ENCODE peak calls at places on chromosomes 6 and 20, in four cellular contexts. O is ovary, S is GM23248, J is left ventricle myocardium inferior. R is an unnamed sample. For H3K4me1, the result is how much of the 10 kb centered on the place peaks cover.

GRCh38 chr6:22411408-22412105 is 114.7 kb upstream of the PRL start:
- DNase-seq in S (peak), O (no peak), J (no peak), R (no peak)

GRCh38 chr6:149897015-149897697 is 757 bp downstream of the RAET1E start:
- DNase-seq in O (peak), J (peak), S (peak), R (peak)

GRCh38 chr6:156718647-156719394 is 58.4 kb upstream of the ARID1B start:
- DNase-seq in O (peak), S (peak), J (peak), R (no peak)

GRCh38 chr6:10449751-10450150 is 34.9 kb upstream of the TFAP2A start:
- DNase-seq in O (no peak), S (no peak), J (no peak), R (no peak)

GRCh38 chr6:170366248-170366960 is 59.8 kb downstream of the FAM120B start:
- DNase-seq in J (no peak), O (no peak), S (no peak), R (no peak)

GRCh38 chr6:109031416-109031815 is 63.2 kb downstream of the SESN1 start:
- DNase-seq in S (no peak), O (no peak), J (no peak), R (no peak)

GRCh38 chr6:53916804-53917463 is 122.1 kb downstream of the LRRC1 start:
- DNase-seq in S (no peak), O (no peak), J (no peak), R (no peak)

GRCh38 chr6:39035689-39036088 is 12.9 kb upstream of the GLP1R start:
- DNase-seq in J (no peak), S (no peak), O (no peak), R (no peak)

GRCh38 chr20:36408219-36408618 is 102.1 kb downstream of the DLGAP4 start:
- DNase-seq in J (no peak), O (no peak), S (peak), R (no peak)

GRCh38 chr6:75428204-75428603 is 65.4 kb downstream of the FILIP1 start:
- DNase-seq in O (no peak), S (no peak), J (no peak), R (no peak)

GRCh38 chr6:166341464-166341863 is 881 bp downstream of the SFT2D1 start:
- DNase-seq in O (no peak), S (peak), J (no peak), R (no peak)

GRCh38 chr6:157761331-157761921 is 61.6 kb upstream of the SNX9 start:
- DNase-seq in S (peak), O (no peak), J (no peak), R (no peak)

GRCh38 chr6:169839029-169839481 is 87.6 kb downstream of the ERMARD start:
- DNase-seq in O (no peak), S (no peak), J (no peak), R (no peak)

GRCh38 chr6:43772571-43773049 is 2.6 kb downstream of the VEGFA start:
- DNase-seq in J (no peak), O (no peak), S (peak), R (no peak)

GRCh38 chr6:110401585-110402176 is 13.7 kb downstream of the DDO start:
- DNase-seq in J (no peak), O (no peak), S (no peak), R (no peak)

GRCh38 chr20:41509801-41510200 is 108.4 kb downstream of the CHD6 start:
- DNase-seq in J (peak), S (peak), O (peak), R (no peak)

GRCh38 chr6:84809504-84809903 is 45.1 kb upstream of the TBX18 start:
- DNase-seq in J (no peak), O (no peak), S (no peak), R (no peak)

GRCh38 chr6:80545323-80545722 is 438.9 kb downstream of the BCKDHB start:
- DNase-seq in J (no peak), O (no peak), S (no peak), R (no peak)

GRCh38 chr6:80550271-80550670 is 443.8 kb downstream of the BCKDHB start:
- DNase-seq in J (no peak), O (no peak), S (no peak), R (no peak)

GRCh38 chr6:80548496-80548895 is 442.0 kb downstream of the BCKDHB start:
- DNase-seq in O (no peak), J (no peak), S (peak), R (no peak)

GRCh38 chr6:80550748-80551147 is 444.3 kb downstream of the BCKDHB start:
- DNase-seq in O (no peak), J (no peak), S (no peak), R (no peak)

DNA sequence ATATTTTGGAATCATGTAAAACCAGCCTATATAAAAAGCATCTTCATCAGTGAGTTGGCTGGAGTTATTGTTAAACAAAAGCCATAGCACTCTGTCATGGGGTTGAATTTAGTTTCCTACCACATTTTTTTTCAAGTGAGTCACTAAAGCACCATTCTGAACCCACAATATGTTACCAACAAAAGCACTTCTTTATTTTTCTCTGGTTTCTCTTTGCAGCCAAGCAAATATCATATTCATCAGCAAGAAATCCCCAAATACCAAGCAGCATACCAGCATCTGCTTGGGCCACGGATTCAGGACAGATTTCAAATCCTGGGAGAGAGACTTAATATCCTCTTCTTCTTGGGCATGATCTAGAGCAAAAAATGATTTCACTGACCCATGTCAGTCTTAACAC is 441.4 kb downstream of the BCKDHB start:
- DNase-seq in S (peak), O (no peak), J (no peak), R (no peak)
- H3K4me1 ChIP-seq in S (half or more), O (under half), J (under half), R (under half)

GRCh38 chr20:62774076-62774714 is 22.1 kb upstream of the MRGBP start:
- DNase-seq in S (no peak), J (no peak), O (no peak), R (no peak)

GRCh38 chr20:62772994-62773858 is 23.0 kb upstream of the MRGBP start:
- DNase-seq in O (no peak), J (no peak), S (peak), R (no peak)

GRCh38 chr20:62771396-62772102 is 24.7 kb upstream of the MRGBP start:
- DNase-seq in S (no peak), J (no peak), O (no peak), R (no peak)

GRCh38 chr20:62772103-62772611 is 24.1 kb upstream of the MRGBP start:
- DNase-seq in J (no peak), O (no peak), S (no peak), R (no peak)

GRCh38 chr20:62772618-62772993 is 23.7 kb upstream of the MRGBP start:
- DNase-seq in S (no peak), J (no peak), O (no peak), R (no peak)
- H3K4me1 ChIP-seq in S (under half), J (under half), O (under half), R (under half)

GRCh38 chr20:32481311-32482103 is 103.6 kb downstream of the NOL4L start:
- DNase-seq in J (no peak), O (no peak), S (peak), R (peak)

GRCh38 chr20:32479697-32480140 is 105.4 kb downstream of the NOL4L start:
- DNase-seq in S (no peak), J (peak), O (no peak), R (no peak)

GRCh38 chr20:32482251-32483220 is 102.6 kb downstream of the NOL4L start:
- DNase-seq in J (peak), O (no peak), S (peak), R (peak)

GRCh38 chr20:32479012-32479411 is 106.1 kb downstream of the NOL4L start:
- DNase-seq in J (no peak), S (no peak), O (no peak), R (no peak)

DNA sequence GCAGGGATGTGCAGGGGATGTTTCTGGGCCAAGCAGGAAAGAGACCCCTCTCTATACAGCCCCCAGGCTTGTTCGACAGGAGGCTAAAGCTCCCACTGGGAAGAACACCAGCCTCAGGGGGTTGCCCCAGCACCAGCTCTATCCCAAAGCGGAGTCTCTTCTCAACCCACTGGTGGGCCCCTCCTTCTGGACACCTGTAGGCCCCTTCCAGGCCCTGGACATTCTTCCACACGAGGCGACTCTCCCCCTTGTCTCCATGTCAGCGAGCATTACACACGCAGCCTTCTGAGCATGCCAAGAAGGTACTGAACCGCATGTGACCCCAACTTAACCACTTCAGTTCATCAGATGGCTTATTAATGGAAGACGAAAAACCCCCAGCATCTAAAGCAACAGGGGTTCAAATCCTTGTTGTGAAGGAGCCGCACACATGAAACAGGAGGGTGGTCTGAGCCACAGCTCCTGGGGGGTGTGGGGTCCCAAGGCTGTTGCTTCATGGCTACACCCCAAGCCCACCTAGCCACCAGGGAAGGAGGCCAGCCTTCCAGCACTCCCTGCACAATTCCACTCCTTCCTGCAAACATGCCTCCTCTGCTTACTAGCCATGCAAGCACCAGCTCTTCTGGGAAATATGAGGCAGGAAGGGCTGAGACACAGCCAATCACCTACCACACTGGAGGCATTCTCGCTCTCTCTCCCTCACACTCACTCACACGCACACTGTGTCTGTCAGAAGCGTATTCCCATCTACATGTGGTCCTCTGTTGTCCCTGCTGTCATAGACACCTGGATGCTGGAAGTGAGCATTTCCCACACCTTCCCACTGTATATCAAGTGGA is 104.6 kb downstream of the NOL4L start:
- DNase-seq in J (peak), O (no peak), S (no peak), R (no peak)
- H3K4me1 ChIP-seq in J (half or more), O (under half), S (under half), R (half or more)

GRCh38 chr6:142918339-142919042 is 26.5 kb downstream of the HIVEP2 start:
- DNase-seq in J (no peak), O (no peak), S (no peak), R (no peak)
- H3K4me1 ChIP-seq in J (under half), O (under half), S (under half), R (under half)

R was measured in upper lobe of left lung.